ENCODE peak calls at places on chromosomes 2 and 18, in five cellular contexts. One of them, this sample, is unnamed. For H3K4me1, the result is how much of the 10 kb centered on the place peaks cover.

GRCh38 chr2:86793752-86794151 is 3.0 kb upstream of the CD8A start:
- DNase-seq in cardiac muscle cell: no peak
- DNase-seq in mesendoderm: no peak
- DNase-seq in hepatocyte: no peak
- DNase-seq in lower lobe of right lung: no peak
- DNase-seq in this sample: peak

GRCh38 chr18:41391616-41392610 is 563.1 kb upstream of the PIK3C3 start:
- DNase-seq in cardiac muscle cell: peak
- DNase-seq in mesendoderm: peak
- DNase-seq in hepatocyte: peak
- DNase-seq in lower lobe of right lung: peak
- DNase-seq in this sample: peak

GRCh38 chr18:45687617-45688016 is 36.4 kb upstream of the SLC14A1 start:
- DNase-seq in cardiac muscle cell: no peak
- DNase-seq in mesendoderm: no peak
- DNase-seq in hepatocyte: no peak
- DNase-seq in lower lobe of right lung: no peak
- DNase-seq in this sample: no peak

GRCh38 chr2:179454443-179455218 is 190.0 kb upstream of the SESTD1 start:
- DNase-seq in cardiac muscle cell: no peak
- DNase-seq in mesendoderm: no peak
- DNase-seq in hepatocyte: no peak
- DNase-seq in lower lobe of right lung: no peak
- DNase-seq in this sample: no peak

GRCh38 chr2:108535380-108535677 is 1.1 kb downstream of the LIMS1 start:
- DNase-seq in cardiac muscle cell: no peak
- DNase-seq in mesendoderm: no peak
- DNase-seq in hepatocyte: peak
- DNase-seq in lower lobe of right lung: no peak
- DNase-seq in this sample: peak

GRCh38 chr2:73995810-73996209 is 11.1 kb downstream of the TET3 start:
- DNase-seq in cardiac muscle cell: no peak
- DNase-seq in mesendoderm: no peak
- DNase-seq in hepatocyte: no peak
- DNase-seq in lower lobe of right lung: no peak
- DNase-seq in this sample: no peak

GRCh38 chr2:217510790-217511291 is 492.0 kb downstream of the TNS1 start:
- DNase-seq in cardiac muscle cell: peak
- DNase-seq in mesendoderm: peak
- DNase-seq in hepatocyte: peak
- DNase-seq in lower lobe of right lung: no peak
- DNase-seq in this sample: peak

GRCh38 chr2:159996792-159997546 is 65.4 kb downstream of the PLA2R1 start:
- DNase-seq in cardiac muscle cell: no peak
- DNase-seq in mesendoderm: no peak
- DNase-seq in hepatocyte: no peak
- DNase-seq in lower lobe of right lung: no peak
- DNase-seq in this sample: no peak

GRCh38 chr2:189628817-189629552 is 32.3 kb upstream of the ASNSD1 start:
- DNase-seq in cardiac muscle cell: no peak
- DNase-seq in mesendoderm: peak
- DNase-seq in hepatocyte: no peak
- DNase-seq in lower lobe of right lung: no peak
- DNase-seq in this sample: no peak

GRCh38 chr2:166725907-166726306 is 162.4 kb upstream of the XIRP2 start:
- DNase-seq in cardiac muscle cell: no peak
- DNase-seq in mesendoderm: peak
- DNase-seq in hepatocyte: no peak
- DNase-seq in lower lobe of right lung: no peak
- DNase-seq in this sample: no peak

GRCh38 chr18:25230658-25231326 is 121.2 kb downstream of the ZNF521 start:
- DNase-seq in cardiac muscle cell: no peak
- DNase-seq in mesendoderm: no peak
- DNase-seq in hepatocyte: peak
- DNase-seq in lower lobe of right lung: peak
- DNase-seq in this sample: no peak

GRCh38 chr2:149924549-149925213 is 337.1 kb upstream of the MMADHC start:
- DNase-seq in cardiac muscle cell: no peak
- DNase-seq in mesendoderm: no peak
- DNase-seq in hepatocyte: no peak
- DNase-seq in lower lobe of right lung: no peak
- DNase-seq in this sample: no peak

GRCh38 chr2:66596229-66596628 is 161.3 kb downstream of the MEIS1 start:
- DNase-seq in cardiac muscle cell: no peak
- DNase-seq in mesendoderm: no peak
- DNase-seq in hepatocyte: no peak
- DNase-seq in lower lobe of right lung: no peak
- DNase-seq in this sample: no peak

GRCh38 chr2:161905389-161906046 is 168.5 kb downstream of the DPP4 start:
- DNase-seq in cardiac muscle cell: no peak
- DNase-seq in mesendoderm: no peak
- DNase-seq in hepatocyte: peak
- DNase-seq in lower lobe of right lung: no peak
- DNase-seq in this sample: peak

GRCh38 chr18:76126327-76126726 is 368.7 kb downstream of the ZNF516 start:
- DNase-seq in cardiac muscle cell: peak
- DNase-seq in mesendoderm: peak
- DNase-seq in hepatocyte: no peak
- DNase-seq in lower lobe of right lung: no peak
- DNase-seq in this sample: no peak

GRCh38 chr18:43092539-43092938 is 22.9 kb downstream of the RIT2 start:
- DNase-seq in cardiac muscle cell: no peak
- DNase-seq in mesendoderm: no peak
- DNase-seq in hepatocyte: no peak
- DNase-seq in lower lobe of right lung: no peak
- DNase-seq in this sample: no peak

GRCh38 chr2:226352941-226353558 is 446.6 kb downstream of the IRS1 start:
- DNase-seq in cardiac muscle cell: no peak
- DNase-seq in mesendoderm: no peak
- DNase-seq in hepatocyte: no peak
- DNase-seq in lower lobe of right lung: no peak
- DNase-seq in this sample: no peak

GRCh38 chr2:85418132-85419008 is at the start of gene SH2D6:
- DNase-seq in cardiac muscle cell: peak
- DNase-seq in mesendoderm: peak
- DNase-seq in hepatocyte: peak
- DNase-seq in lower lobe of right lung: peak
- DNase-seq in this sample: peak

GRCh38 chr2:222703866-222704265 is 32.4 kb downstream of the MOGAT1 start:
- DNase-seq in cardiac muscle cell: no peak
- DNase-seq in mesendoderm: no peak
- DNase-seq in hepatocyte: no peak
- DNase-seq in lower lobe of right lung: no peak
- DNase-seq in this sample: no peak

GRCh38 chr2:165698621-165698946 is 95.5 kb downstream of the GALNT3 start:
- DNase-seq in cardiac muscle cell: peak
- DNase-seq in mesendoderm: peak
- DNase-seq in hepatocyte: peak
- DNase-seq in lower lobe of right lung: no peak
- DNase-seq in this sample: peak

GRCh38 chr2:165277295-165277694 is 38.1 kb downstream of the SCN2A start:
- DNase-seq in cardiac muscle cell: no peak
- DNase-seq in mesendoderm: no peak
- DNase-seq in hepatocyte: no peak
- DNase-seq in lower lobe of right lung: no peak
- DNase-seq in this sample: no peak

GRCh38 chr2:174334781-174335604 is at the start of gene SP9:
- DNase-seq in cardiac muscle cell: peak
- DNase-seq in mesendoderm: peak
- DNase-seq in hepatocyte: peak
- DNase-seq in lower lobe of right lung: no peak
- DNase-seq in this sample: no peak
- H3K4me1 ChIP-seq in cardiac muscle cell: under half
- H3K4me1 ChIP-seq in mesendoderm: under half
- H3K4me1 ChIP-seq in hepatocyte: under half
- H3K4me1 ChIP-seq in lower lobe of right lung: under half
- H3K4me1 ChIP-seq in this sample: under half

GRCh38 chr18:50161806-50162205 is 33.1 kb downstream of the MYO5B start:
- DNase-seq in cardiac muscle cell: no peak
- DNase-seq in mesendoderm: peak
- DNase-seq in hepatocyte: peak
- DNase-seq in lower lobe of right lung: peak
- DNase-seq in this sample: no peak
- H3K27ac ChIP-seq in cardiac muscle cell: no peak
- H3K27ac ChIP-seq in mesendoderm: no peak
- H3K27ac ChIP-seq in hepatocyte: peak
- H3K27ac ChIP-seq in lower lobe of right lung: peak
- H3K27ac ChIP-seq in this sample: no peak

GRCh38 chr2:7899241-7899640 is 782.6 kb upstream of the ID2 start:
- DNase-seq in cardiac muscle cell: no peak
- DNase-seq in mesendoderm: no peak
- DNase-seq in hepatocyte: no peak
- DNase-seq in lower lobe of right lung: no peak
- DNase-seq in this sample: no peak
- H3K4me1 ChIP-seq in cardiac muscle cell: under half
- H3K4me1 ChIP-seq in mesendoderm: under half
- H3K4me1 ChIP-seq in hepatocyte: under half
- H3K4me1 ChIP-seq in lower lobe of right lung: under half
- H3K4me1 ChIP-seq in this sample: under half

DNA sequence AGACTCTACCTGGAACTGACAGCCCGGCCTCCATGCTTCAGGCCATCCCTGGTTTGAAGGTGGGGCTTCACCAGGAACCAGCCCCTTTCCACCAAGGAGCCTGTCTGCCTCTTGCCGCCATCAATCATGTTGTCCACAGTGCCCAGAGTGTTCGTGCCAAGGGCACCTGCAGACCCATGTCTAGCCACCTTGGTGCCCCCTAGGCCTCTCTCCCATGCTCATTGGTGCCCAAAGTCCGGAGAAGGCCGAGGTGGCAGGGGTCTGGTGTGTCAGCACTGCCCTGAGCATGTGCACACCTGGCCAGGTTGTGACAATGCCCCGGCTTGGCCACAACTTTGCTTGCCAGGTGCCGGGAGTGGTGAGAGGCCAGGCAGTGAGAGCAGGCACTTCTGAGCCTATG is 114.8 kb downstream of the COPS8 start:
- DNase-seq in cardiac muscle cell: no peak
- DNase-seq in mesendoderm: no peak
- DNase-seq in hepatocyte: no peak
- DNase-seq in lower lobe of right lung: no peak
- DNase-seq in this sample: no peak
- H3K27ac ChIP-seq in cardiac muscle cell: no peak
- H3K27ac ChIP-seq in mesendoderm: no peak
- H3K27ac ChIP-seq in hepatocyte: no peak
- H3K27ac ChIP-seq in lower lobe of right lung: no peak
- H3K27ac ChIP-seq in this sample: no peak